ENCODE peak calls at places on chromosome 18, in five cellular contexts. B, Z, R, Q and P are unnamed samples.

GRCh38 chr18:7038330-7038846 is 79.2 kb downstream of the LAMA1 start:
- DNase-seq in R (no peak), B (no peak), Z (peak), Q (peak), P (no peak)

GRCh38 chr18:46916551-46917107 is 678 bp downstream of the PIAS2 start:
- DNase-seq in Q (peak), B (peak), R (peak), Z (no peak), P (no peak)

GRCh38 chr18:421236-422155 is 79.0 kb downstream of the COLEC12 start:
- DNase-seq in B (no peak), Q (no peak), Z (no peak), R (no peak), P (no peak)

GRCh38 chr18:5879479-5879882 is 15.8 kb downstream of the TMEM200C start:
- DNase-seq in Q (no peak), Z (no peak), B (no peak), R (no peak), P (no peak)

GRCh38 chr18:23870963-23871362 is 143.6 kb upstream of the TTC39C start:
- DNase-seq in B (no peak), Q (no peak), Z (no peak), R (no peak), P (no peak)

GRCh38 chr18:35095983-35096676 is 54.9 kb downstream of the MAPRE2 start:
- DNase-seq in Q (no peak), B (no peak), Z (no peak), R (no peak), P (no peak)

GRCh38 chr18:59867337-59868104 is 32.3 kb upstream of the PMAIP1 start:
- DNase-seq in B (no peak), Z (no peak), Q (no peak), R (no peak), P (no peak)

GRCh38 chr18:39596891-39597290 is 2031.3 kb upstream of the CELF4 start:
- DNase-seq in Q (no peak), Z (no peak), R (no peak), B (no peak), P (no peak)

GRCh38 chr18:2147424-2147823 is 423.9 kb downstream of the METTL4 start:
- DNase-seq in R (no peak), B (no peak), Z (no peak), Q (no peak), P (no peak)

GRCh38 chr18:70284976-70285610 is 3.8 kb upstream of the SOCS6 start:
- DNase-seq in Q (no peak), Z (no peak), R (no peak), B (no peak), P (no peak)

GRCh38 chr18:58025733-58026132 is 18.3 kb upstream of the NEDD4L start:
- DNase-seq in B (no peak), R (no peak), Z (no peak), Q (no peak), P (no peak)

GRCh38 chr18:7617738-7618422 is 50.8 kb downstream of the PTPRM start:
- DNase-seq in Z (no peak), B (no peak), R (no peak), Q (no peak), P (no peak)

GRCh38 chr18:77173274-77174030 is 40.9 kb upstream of the MBP start:
- DNase-seq in Z (no peak), B (no peak), R (no peak), Q (no peak), P (no peak)

GRCh38 chr18:14104906-14105748 is 27.1 kb downstream of the ZNF519 start:
- DNase-seq in B (no peak), R (no peak), Q (no peak), Z (no peak), P (no peak)

GRCh38 chr18:36333418-36333817 is 35.9 kb downstream of the FHOD3 start:
- DNase-seq in Q (no peak), Z (no peak), R (no peak), B (no peak), P (no peak)